ENCODE peak calls at places on chromosomes 1 and 21, in five cellular contexts. One of them, this sample, is unnamed.

GRCh38 chr1:52141513-52142219 is at the start of gene ZFYVE9:
- DNase-seq in lower lobe of right lung: peak
- DNase-seq in H54: peak
- DNase-seq in WTC11: peak
- DNase-seq in stimulated activated CD4-positive, alpha-beta T cell treated with anti-CD3 and anti-CD28 coated beads, Interleukin-2, amount 100 ng/mL, for 48 hours: peak
- DNase-seq in this sample: peak

GRCh38 chr1:31421404-31422040 is 8.5 kb downstream of the SERINC2 start:
- DNase-seq in lower lobe of right lung: no peak
- DNase-seq in H54: no peak
- DNase-seq in WTC11: peak
- DNase-seq in stimulated activated CD4-positive, alpha-beta T cell treated with anti-CD3 and anti-CD28 coated beads, Interleukin-2, amount 100 ng/mL, for 48 hours: no peak
- DNase-seq in this sample: peak

GRCh38 chr1:175893192-175893591 is 149.8 kb upstream of the TNR start:
- DNase-seq in lower lobe of right lung: no peak
- DNase-seq in H54: no peak
- DNase-seq in WTC11: no peak
- DNase-seq in stimulated activated CD4-positive, alpha-beta T cell treated with anti-CD3 and anti-CD28 coated beads, Interleukin-2, amount 100 ng/mL, for 48 hours: no peak
- DNase-seq in this sample: no peak

GRCh38 chr21:38392722-38393121 is 105.6 kb downstream of the ERG start:
- DNase-seq in lower lobe of right lung: no peak
- DNase-seq in H54: no peak
- DNase-seq in WTC11: no peak
- DNase-seq in stimulated activated CD4-positive, alpha-beta T cell treated with anti-CD3 and anti-CD28 coated beads, Interleukin-2, amount 100 ng/mL, for 48 hours: no peak
- DNase-seq in this sample: no peak

GRCh38 chr1:42380617-42381423 is at the start of gene RIMKLA:
- DNase-seq in lower lobe of right lung: peak
- DNase-seq in H54: no peak
- DNase-seq in WTC11: peak
- DNase-seq in stimulated activated CD4-positive, alpha-beta T cell treated with anti-CD3 and anti-CD28 coated beads, Interleukin-2, amount 100 ng/mL, for 48 hours: peak
- DNase-seq in this sample: peak

GRCh38 chr1:84294751-84295150 is 6.8 kb upstream of the SAMD13 start:
- DNase-seq in lower lobe of right lung: no peak
- DNase-seq in H54: no peak
- DNase-seq in WTC11: no peak
- DNase-seq in stimulated activated CD4-positive, alpha-beta T cell treated with anti-CD3 and anti-CD28 coated beads, Interleukin-2, amount 100 ng/mL, for 48 hours: no peak
- DNase-seq in this sample: no peak

GRCh38 chr1:205247130-205247921 is 19.6 kb downstream of the TMCC2 start:
- DNase-seq in lower lobe of right lung: no peak
- DNase-seq in H54: no peak
- DNase-seq in WTC11: no peak
- DNase-seq in stimulated activated CD4-positive, alpha-beta T cell treated with anti-CD3 and anti-CD28 coated beads, Interleukin-2, amount 100 ng/mL, for 48 hours: no peak
- DNase-seq in this sample: no peak

GRCh38 chr1:10643607-10644306 is 152.7 kb downstream of the CASZ1 start:
- DNase-seq in lower lobe of right lung: no peak
- DNase-seq in H54: no peak
- DNase-seq in WTC11: no peak
- DNase-seq in stimulated activated CD4-positive, alpha-beta T cell treated with anti-CD3 and anti-CD28 coated beads, Interleukin-2, amount 100 ng/mL, for 48 hours: no peak
- DNase-seq in this sample: no peak

GRCh38 chr1:157495285-157495684 is 57.0 kb downstream of the FCRL5 start:
- DNase-seq in lower lobe of right lung: no peak
- DNase-seq in H54: no peak
- DNase-seq in WTC11: no peak
- DNase-seq in stimulated activated CD4-positive, alpha-beta T cell treated with anti-CD3 and anti-CD28 coated beads, Interleukin-2, amount 100 ng/mL, for 48 hours: no peak
- DNase-seq in this sample: no peak

GRCh38 chr1:203424861-203425667 is 50.5 kb upstream of the PRELP start:
- DNase-seq in lower lobe of right lung: no peak
- DNase-seq in H54: no peak
- DNase-seq in WTC11: no peak
- DNase-seq in stimulated activated CD4-positive, alpha-beta T cell treated with anti-CD3 and anti-CD28 coated beads, Interleukin-2, amount 100 ng/mL, for 48 hours: no peak
- DNase-seq in this sample: no peak

GRCh38 chr1:17255336-17255735 is 6.4 kb downstream of the PADI3 start:
- DNase-seq in lower lobe of right lung: no peak
- DNase-seq in H54: no peak
- DNase-seq in WTC11: no peak
- DNase-seq in stimulated activated CD4-positive, alpha-beta T cell treated with anti-CD3 and anti-CD28 coated beads, Interleukin-2, amount 100 ng/mL, for 48 hours: no peak
- DNase-seq in this sample: no peak

GRCh38 chr1:95467036-95467435 is 233.0 kb downstream of the RWDD3 start:
- DNase-seq in lower lobe of right lung: no peak
- DNase-seq in H54: no peak
- DNase-seq in WTC11: no peak
- DNase-seq in stimulated activated CD4-positive, alpha-beta T cell treated with anti-CD3 and anti-CD28 coated beads, Interleukin-2, amount 100 ng/mL, for 48 hours: no peak
- DNase-seq in this sample: no peak

GRCh38 chr1:231866392-231867331 is 240.1 kb downstream of the DISC1 start:
- DNase-seq in lower lobe of right lung: peak
- DNase-seq in H54: no peak
- DNase-seq in WTC11: peak
- DNase-seq in stimulated activated CD4-positive, alpha-beta T cell treated with anti-CD3 and anti-CD28 coated beads, Interleukin-2, amount 100 ng/mL, for 48 hours: peak
- DNase-seq in this sample: peak

GRCh38 chr1:160877221-160877620 is 7.8 kb downstream of the ITLN1 start:
- DNase-seq in lower lobe of right lung: no peak
- DNase-seq in H54: no peak
- DNase-seq in WTC11: no peak
- DNase-seq in stimulated activated CD4-positive, alpha-beta T cell treated with anti-CD3 and anti-CD28 coated beads, Interleukin-2, amount 100 ng/mL, for 48 hours: no peak
- DNase-seq in this sample: no peak

GRCh38 chr1:159008744-159009188 is 941 bp upstream of the IFI16 start:
- DNase-seq in lower lobe of right lung: no peak
- DNase-seq in H54: no peak
- DNase-seq in WTC11: no peak
- DNase-seq in stimulated activated CD4-positive, alpha-beta T cell treated with anti-CD3 and anti-CD28 coated beads, Interleukin-2, amount 100 ng/mL, for 48 hours: peak
- DNase-seq in this sample: no peak

GRCh38 chr1:237748192-237748591 is 142.5 kb downstream of the ZP4 start:
- DNase-seq in lower lobe of right lung: no peak
- DNase-seq in H54: no peak
- DNase-seq in WTC11: no peak
- DNase-seq in stimulated activated CD4-positive, alpha-beta T cell treated with anti-CD3 and anti-CD28 coated beads, Interleukin-2, amount 100 ng/mL, for 48 hours: no peak
- DNase-seq in this sample: no peak

GRCh38 chr1:112546076-112546475 is 37.3 kb downstream of the WNT2B start:
- DNase-seq in lower lobe of right lung: no peak
- DNase-seq in H54: no peak
- DNase-seq in WTC11: no peak
- DNase-seq in stimulated activated CD4-positive, alpha-beta T cell treated with anti-CD3 and anti-CD28 coated beads, Interleukin-2, amount 100 ng/mL, for 48 hours: no peak
- DNase-seq in this sample: no peak

GRCh38 chr1:151760597-151761385 is 2.5 kb downstream of the MRPL9 start:
- DNase-seq in lower lobe of right lung: no peak
- DNase-seq in H54: no peak
- DNase-seq in WTC11: no peak
- DNase-seq in stimulated activated CD4-positive, alpha-beta T cell treated with anti-CD3 and anti-CD28 coated beads, Interleukin-2, amount 100 ng/mL, for 48 hours: no peak
- DNase-seq in this sample: no peak

GRCh38 chr21:24941316-24942185 is 665.7 kb downstream of the MRPL39 start:
- DNase-seq in lower lobe of right lung: no peak
- DNase-seq in H54: no peak
- DNase-seq in WTC11: no peak
- DNase-seq in stimulated activated CD4-positive, alpha-beta T cell treated with anti-CD3 and anti-CD28 coated beads, Interleukin-2, amount 100 ng/mL, for 48 hours: no peak
- DNase-seq in this sample: no peak

GRCh38 chr1:168498159-168498609 is 45.6 kb downstream of the XCL2 start:
- DNase-seq in lower lobe of right lung: no peak
- DNase-seq in H54: no peak
- DNase-seq in WTC11: no peak
- DNase-seq in stimulated activated CD4-positive, alpha-beta T cell treated with anti-CD3 and anti-CD28 coated beads, Interleukin-2, amount 100 ng/mL, for 48 hours: no peak
- DNase-seq in this sample: no peak

GRCh38 chr1:12072741-12073140 is 9.6 kb downstream of the TNFRSF8 start:
- DNase-seq in lower lobe of right lung: no peak
- DNase-seq in H54: no peak
- DNase-seq in WTC11: no peak
- DNase-seq in stimulated activated CD4-positive, alpha-beta T cell treated with anti-CD3 and anti-CD28 coated beads, Interleukin-2, amount 100 ng/mL, for 48 hours: no peak
- DNase-seq in this sample: no peak

GRCh38 chr1:159946242-159947187 is 1.1 kb upstream of the IGSF9 start:
- DNase-seq in lower lobe of right lung: no peak
- DNase-seq in H54: no peak
- DNase-seq in WTC11: no peak
- DNase-seq in stimulated activated CD4-positive, alpha-beta T cell treated with anti-CD3 and anti-CD28 coated beads, Interleukin-2, amount 100 ng/mL, for 48 hours: no peak
- DNase-seq in this sample: no peak

GRCh38 chr1:157673008-157673407 is 27.6 kb downstream of the FCRL3 start:
- DNase-seq in lower lobe of right lung: no peak
- DNase-seq in H54: no peak
- DNase-seq in WTC11: no peak
- DNase-seq in stimulated activated CD4-positive, alpha-beta T cell treated with anti-CD3 and anti-CD28 coated beads, Interleukin-2, amount 100 ng/mL, for 48 hours: no peak
- DNase-seq in this sample: no peak

GRCh38 chr1:40049745-40050144 is 9.2 kb downstream of the CAP1 start:
- DNase-seq in lower lobe of right lung: no peak
- DNase-seq in H54: no peak
- DNase-seq in WTC11: no peak
- DNase-seq in stimulated activated CD4-positive, alpha-beta T cell treated with anti-CD3 and anti-CD28 coated beads, Interleukin-2, amount 100 ng/mL, for 48 hours: no peak
- DNase-seq in this sample: no peak

GRCh38 chr1:29672416-29672815 is 436.1 kb downstream of the PTPRU start:
- DNase-seq in lower lobe of right lung: no peak
- DNase-seq in H54: no peak
- DNase-seq in WTC11: no peak
- DNase-seq in stimulated activated CD4-positive, alpha-beta T cell treated with anti-CD3 and anti-CD28 coated beads, Interleukin-2, amount 100 ng/mL, for 48 hours: no peak
- DNase-seq in this sample: no peak

GRCh38 chr1:204155881-204156280 is 4.0 kb upstream of the ETNK2 start:
- DNase-seq in lower lobe of right lung: peak
- DNase-seq in H54: no peak
- DNase-seq in WTC11: no peak
- DNase-seq in stimulated activated CD4-positive, alpha-beta T cell treated with anti-CD3 and anti-CD28 coated beads, Interleukin-2, amount 100 ng/mL, for 48 hours: no peak
- DNase-seq in this sample: no peak

GRCh38 chr21:41369105-41369914 is 7.5 kb downstream of the MX2 start:
- DNase-seq in lower lobe of right lung: peak
- DNase-seq in H54: no peak
- DNase-seq in WTC11: peak
- DNase-seq in stimulated activated CD4-positive, alpha-beta T cell treated with anti-CD3 and anti-CD28 coated beads, Interleukin-2, amount 100 ng/mL, for 48 hours: peak
- DNase-seq in this sample: peak

This sample was measured in neural progenitor cell.